ENCODE peak calls at places on chromosomes 3 and 15, in nine cellular contexts. One of them, this sample, is unnamed.

GRCh38 chr3:11568503-11569155 is 75.1 kb downstream of the VGLL4 start:
- DNase-seq in PC-3: peak
- DNase-seq in A549: peak
- DNase-seq in body of pancreas: peak
- DNase-seq in IMR-90: peak
- DNase-seq in tibial nerve: peak
- DNase-seq in transverse colon: peak
- DNase-seq in AG10803: peak
- DNase-seq in pancreas: no peak
- DNase-seq in this sample: no peak

GRCh38 chr3:47984089-47984759 is 32.0 kb downstream of the MAP4 start:
- DNase-seq in PC-3: peak
- DNase-seq in A549: no peak
- DNase-seq in body of pancreas: no peak
- DNase-seq in IMR-90: peak
- DNase-seq in tibial nerve: no peak
- DNase-seq in transverse colon: no peak
- DNase-seq in AG10803: peak
- DNase-seq in pancreas: no peak
- DNase-seq in this sample: no peak

GRCh38 chr3:38548154-38548931 is 52.2 kb downstream of the EXOG start:
- DNase-seq in PC-3: peak
- DNase-seq in A549: no peak
- DNase-seq in body of pancreas: no peak
- DNase-seq in IMR-90: no peak
- DNase-seq in tibial nerve: no peak
- DNase-seq in transverse colon: peak
- DNase-seq in AG10803: no peak
- DNase-seq in pancreas: peak
- DNase-seq in this sample: no peak

GRCh38 chr3:139559541-139559940 is 20.0 kb upstream of the RBP1 start:
- DNase-seq in PC-3: peak
- DNase-seq in A549: no peak
- DNase-seq in body of pancreas: no peak
- DNase-seq in IMR-90: peak
- DNase-seq in tibial nerve: no peak
- DNase-seq in transverse colon: no peak
- DNase-seq in AG10803: peak
- DNase-seq in pancreas: no peak
- DNase-seq in this sample: no peak

GRCh38 chr15:59242649-59243048 is 36.0 kb downstream of the LDHAL6B start:
- DNase-seq in PC-3: peak
- DNase-seq in A549: no peak
- DNase-seq in body of pancreas: no peak
- DNase-seq in IMR-90: no peak
- DNase-seq in tibial nerve: no peak
- DNase-seq in transverse colon: no peak
- DNase-seq in AG10803: no peak
- DNase-seq in pancreas: no peak
- DNase-seq in this sample: no peak

GRCh38 chr3:164879201-164879600 is 199.1 kb downstream of the SI start:
- DNase-seq in PC-3: no peak
- DNase-seq in A549: no peak
- DNase-seq in body of pancreas: no peak
- DNase-seq in IMR-90: no peak
- DNase-seq in tibial nerve: no peak
- DNase-seq in transverse colon: no peak
- DNase-seq in AG10803: no peak
- DNase-seq in pancreas: no peak
- DNase-seq in this sample: no peak

GRCh38 chr3:65836047-65836446 is 202.7 kb downstream of the MAGI1 start:
- DNase-seq in PC-3: no peak
- DNase-seq in A549: no peak
- DNase-seq in body of pancreas: no peak
- DNase-seq in IMR-90: peak
- DNase-seq in tibial nerve: no peak
- DNase-seq in transverse colon: no peak
- DNase-seq in AG10803: peak
- DNase-seq in pancreas: no peak
- DNase-seq in this sample: no peak

GRCh38 chr3:39671116-39671515 is 138.3 kb upstream of the MYRIP start:
- DNase-seq in PC-3: no peak
- DNase-seq in A549: no peak
- DNase-seq in body of pancreas: no peak
- DNase-seq in IMR-90: no peak
- DNase-seq in tibial nerve: no peak
- DNase-seq in transverse colon: no peak
- DNase-seq in AG10803: peak
- DNase-seq in pancreas: no peak
- DNase-seq in this sample: no peak

GRCh38 chr3:162295323-162295983 is 798.8 kb downstream of the OTOL1 start:
- DNase-seq in PC-3: peak
- DNase-seq in A549: peak
- DNase-seq in body of pancreas: no peak
- DNase-seq in IMR-90: peak
- DNase-seq in tibial nerve: no peak
- DNase-seq in transverse colon: no peak
- DNase-seq in AG10803: peak
- DNase-seq in pancreas: no peak
- DNase-seq in this sample: no peak

GRCh38 chr3:12835005-12835665 is 6.2 kb downstream of the RPL32 start:
- DNase-seq in PC-3: no peak
- DNase-seq in A549: no peak
- DNase-seq in body of pancreas: no peak
- DNase-seq in IMR-90: no peak
- DNase-seq in tibial nerve: no peak
- DNase-seq in transverse colon: no peak
- DNase-seq in AG10803: no peak
- DNase-seq in pancreas: no peak
- DNase-seq in this sample: no peak

GRCh38 chr3:187014417-187014864 is 84.1 kb downstream of the ST6GAL1 start:
- DNase-seq in PC-3: peak
- DNase-seq in A549: no peak
- DNase-seq in body of pancreas: no peak
- DNase-seq in IMR-90: peak
- DNase-seq in tibial nerve: no peak
- DNase-seq in transverse colon: no peak
- DNase-seq in AG10803: peak
- DNase-seq in pancreas: no peak
- DNase-seq in this sample: peak

GRCh38 chr15:31362121-31362520 is 35.5 kb downstream of the KLF13 start:
- DNase-seq in PC-3: no peak
- DNase-seq in A549: no peak
- DNase-seq in body of pancreas: no peak
- DNase-seq in IMR-90: no peak
- DNase-seq in tibial nerve: no peak
- DNase-seq in transverse colon: no peak
- DNase-seq in AG10803: no peak
- DNase-seq in pancreas: no peak
- DNase-seq in this sample: no peak

GRCh38 chr3:132088291-132088690 is 53.5 kb upstream of the CPNE4 start:
- DNase-seq in PC-3: no peak
- DNase-seq in A549: no peak
- DNase-seq in body of pancreas: no peak
- DNase-seq in IMR-90: no peak
- DNase-seq in tibial nerve: no peak
- DNase-seq in transverse colon: no peak
- DNase-seq in AG10803: no peak
- DNase-seq in pancreas: no peak
- DNase-seq in this sample: no peak

GRCh38 chr3:49422379-49423248 is at the start of gene AMT:
- DNase-seq in PC-3: no peak
- DNase-seq in A549: no peak
- DNase-seq in body of pancreas: peak
- DNase-seq in IMR-90: peak
- DNase-seq in tibial nerve: no peak
- DNase-seq in transverse colon: peak
- DNase-seq in AG10803: no peak
- DNase-seq in pancreas: peak
- DNase-seq in this sample: no peak

GRCh38 chr15:90087454-90088154 is 14.7 kb downstream of the IDH2 start:
- DNase-seq in PC-3: peak
- DNase-seq in A549: peak
- DNase-seq in body of pancreas: peak
- DNase-seq in IMR-90: peak
- DNase-seq in tibial nerve: no peak
- DNase-seq in transverse colon: peak
- DNase-seq in AG10803: peak
- DNase-seq in pancreas: peak
- DNase-seq in this sample: no peak
- TF ChIP-seq CTCF in PC-3: no peak
- TF ChIP-seq CTCF in A549: no peak
- TF ChIP-seq CTCF in body of pancreas: no peak
- TF ChIP-seq CTCF in IMR-90: peak
- TF ChIP-seq CTCF in tibial nerve: no peak
- TF ChIP-seq CTCF in transverse colon: no peak
- TF ChIP-seq CTCF in AG10803: peak
- TF ChIP-seq CTCF in pancreas: no peak
- TF ChIP-seq CTCF in this sample: no peak

DNA sequence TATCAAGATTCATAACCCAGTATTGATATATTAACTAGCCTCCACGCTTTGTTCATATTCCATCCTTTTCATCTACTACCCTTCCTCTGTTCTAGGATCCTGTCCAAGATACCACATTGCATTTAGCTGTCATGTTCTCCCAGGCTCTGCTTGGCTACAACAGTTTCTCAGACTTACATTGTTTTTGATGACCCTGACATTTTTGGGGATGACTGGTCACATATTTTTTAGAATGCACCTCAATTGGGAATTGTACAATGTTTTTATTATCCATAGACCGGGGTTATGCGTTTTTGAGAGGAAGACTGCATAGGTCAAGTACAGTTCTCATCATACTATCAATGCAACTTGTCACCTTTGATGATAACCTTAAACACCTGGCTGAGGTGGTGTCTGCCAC is 421.2 kb downstream of the GABRG3 start:
- DNase-seq in PC-3: no peak
- DNase-seq in A549: no peak
- DNase-seq in body of pancreas: no peak
- DNase-seq in IMR-90: no peak
- DNase-seq in tibial nerve: no peak
- DNase-seq in transverse colon: no peak
- DNase-seq in AG10803: no peak
- DNase-seq in pancreas: no peak
- DNase-seq in this sample: no peak
- H3K4me3 ChIP-seq in PC-3: no peak
- H3K4me3 ChIP-seq in A549: no peak
- H3K4me3 ChIP-seq in body of pancreas: no peak
- H3K4me3 ChIP-seq in IMR-90: no peak
- H3K4me3 ChIP-seq in tibial nerve: no peak
- H3K4me3 ChIP-seq in transverse colon: no peak
- H3K4me3 ChIP-seq in AG10803: no peak
- H3K4me3 ChIP-seq in pancreas: no peak
- H3K4me3 ChIP-seq in this sample: no peak

GRCh38 chr3:190008432-190008831 is 112.3 kb downstream of the P3H2 start:
- DNase-seq in PC-3: no peak
- DNase-seq in A549: no peak
- DNase-seq in body of pancreas: no peak
- DNase-seq in IMR-90: peak
- DNase-seq in tibial nerve: no peak
- DNase-seq in transverse colon: no peak
- DNase-seq in AG10803: no peak
- DNase-seq in pancreas: no peak
- DNase-seq in this sample: no peak

GRCh38 chr3:190012314-190012782 is 108.3 kb downstream of the P3H2 start:
- DNase-seq in PC-3: peak
- DNase-seq in A549: no peak
- DNase-seq in body of pancreas: no peak
- DNase-seq in IMR-90: peak
- DNase-seq in tibial nerve: no peak
- DNase-seq in transverse colon: no peak
- DNase-seq in AG10803: peak
- DNase-seq in pancreas: no peak
- DNase-seq in this sample: no peak

GRCh38 chr3:190012784-190013183 is 107.9 kb downstream of the P3H2 start:
- DNase-seq in PC-3: peak
- DNase-seq in A549: no peak
- DNase-seq in body of pancreas: no peak
- DNase-seq in IMR-90: no peak
- DNase-seq in tibial nerve: no peak
- DNase-seq in transverse colon: no peak
- DNase-seq in AG10803: no peak
- DNase-seq in pancreas: no peak
- DNase-seq in this sample: no peak

GRCh38 chr3:190009621-190010020 is 111.1 kb downstream of the P3H2 start:
- DNase-seq in PC-3: no peak
- DNase-seq in A549: no peak
- DNase-seq in body of pancreas: no peak
- DNase-seq in IMR-90: no peak
- DNase-seq in tibial nerve: no peak
- DNase-seq in transverse colon: no peak
- DNase-seq in AG10803: no peak
- DNase-seq in pancreas: no peak
- DNase-seq in this sample: no peak

GRCh38 chr3:190010486-190010885 is 110.2 kb downstream of the P3H2 start:
- DNase-seq in PC-3: no peak
- DNase-seq in A549: no peak
- DNase-seq in body of pancreas: no peak
- DNase-seq in IMR-90: no peak
- DNase-seq in tibial nerve: no peak
- DNase-seq in transverse colon: no peak
- DNase-seq in AG10803: no peak
- DNase-seq in pancreas: no peak
- DNase-seq in this sample: no peak
- TF ChIP-seq CTCF in PC-3: no peak
- TF ChIP-seq CTCF in A549: no peak
- TF ChIP-seq CTCF in body of pancreas: no peak
- TF ChIP-seq CTCF in IMR-90: no peak
- TF ChIP-seq CTCF in tibial nerve: no peak
- TF ChIP-seq CTCF in transverse colon: no peak
- TF ChIP-seq CTCF in AG10803: no peak
- TF ChIP-seq CTCF in pancreas: no peak
- TF ChIP-seq CTCF in this sample: no peak

GRCh38 chr15:22915866-22916515 is 64.2 kb downstream of the CYFIP1 start:
- DNase-seq in PC-3: no peak
- DNase-seq in A549: no peak
- DNase-seq in body of pancreas: no peak
- DNase-seq in IMR-90: no peak
- DNase-seq in tibial nerve: no peak
- DNase-seq in transverse colon: no peak
- DNase-seq in AG10803: no peak
- DNase-seq in pancreas: peak
- DNase-seq in this sample: no peak
- H3K4me3 ChIP-seq in PC-3: no peak
- H3K4me3 ChIP-seq in A549: no peak
- H3K4me3 ChIP-seq in body of pancreas: no peak
- H3K4me3 ChIP-seq in IMR-90: no peak
- H3K4me3 ChIP-seq in tibial nerve: no peak
- H3K4me3 ChIP-seq in transverse colon: no peak
- H3K4me3 ChIP-seq in AG10803: no peak
- H3K4me3 ChIP-seq in pancreas: no peak
- H3K4me3 ChIP-seq in this sample: no peak

GRCh38 chr15:90603893-90604292 is 74.2 kb downstream of the CRTC3 start:
- DNase-seq in PC-3: peak
- DNase-seq in A549: no peak
- DNase-seq in body of pancreas: peak
- DNase-seq in IMR-90: no peak
- DNase-seq in tibial nerve: no peak
- DNase-seq in transverse colon: peak
- DNase-seq in AG10803: peak
- DNase-seq in pancreas: no peak
- DNase-seq in this sample: no peak
- TF ChIP-seq CTCF in PC-3: peak
- TF ChIP-seq CTCF in A549: peak
- TF ChIP-seq CTCF in body of pancreas: no peak
- TF ChIP-seq CTCF in IMR-90: peak
- TF ChIP-seq CTCF in tibial nerve: peak
- TF ChIP-seq CTCF in transverse colon: peak
- TF ChIP-seq CTCF in AG10803: peak
- TF ChIP-seq CTCF in pancreas: no peak
- TF ChIP-seq CTCF in this sample: no peak

GRCh38 chr3:127456471-127457093 is 134.0 kb downstream of the TPRA1 start:
- DNase-seq in PC-3: peak
- DNase-seq in A549: no peak
- DNase-seq in body of pancreas: peak
- DNase-seq in IMR-90: peak
- DNase-seq in tibial nerve: no peak
- DNase-seq in transverse colon: no peak
- DNase-seq in AG10803: peak
- DNase-seq in pancreas: no peak
- DNase-seq in this sample: peak
- H3K4me3 ChIP-seq in PC-3: peak
- H3K4me3 ChIP-seq in A549: no peak
- H3K4me3 ChIP-seq in body of pancreas: no peak
- H3K4me3 ChIP-seq in IMR-90: no peak
- H3K4me3 ChIP-seq in tibial nerve: no peak
- H3K4me3 ChIP-seq in transverse colon: no peak
- H3K4me3 ChIP-seq in AG10803: peak
- H3K4me3 ChIP-seq in pancreas: no peak
- H3K4me3 ChIP-seq in this sample: no peak

This sample was measured in prostate gland.